ENCODE peak calls at places on chromosomes 1 and 21, in eight cellular contexts. P, K, T, G, X, Z, M and B are unnamed samples.

GRCh38 chr21:25283720-25284119 is 323.6 kb downstream of the MRPL39 start:
- DNase-seq in P (no peak), K (peak; percentile 52), T (no peak), G (peak; percentile 62), X (no peak), Z (no peak), M (no peak), B (no peak)

GRCh38 chr21:42121792-42122191 is 50.7 kb downstream of the UMODL1 start:
- DNase-seq in P (peak; percentile 62), K (no peak), T (no peak), G (peak; percentile 25), X (no peak), Z (no peak), M (peak; percentile 32), B (no peak)

GRCh38 chr1:66834926-66835325 is 33.9 kb upstream of the INSL5 start:
- DNase-seq in P (no peak), K (no peak), T (no peak), G (peak; percentile 38), X (no peak), Z (no peak), M (no peak), B (no peak)

GRCh38 chr1:214380418-214380817 is 99.5 kb downstream of the SMYD2 start:
- DNase-seq in P (no peak), K (no peak), T (no peak), G (peak; percentile 20), X (no peak), Z (no peak), M (no peak), B (no peak)

GRCh38 chr1:153640873-153641272 is 7.0 kb downstream of the CHTOP start:
- DNase-seq in P (no peak), K (no peak), T (no peak), G (no peak), X (no peak), Z (no peak), M (no peak), B (no peak)

GRCh38 chr1:48869116-48869893 is 92.6 kb upstream of the BEND5 start:
- DNase-seq in P (no peak), K (no peak), T (no peak), G (peak; percentile 10), X (no peak), Z (no peak), M (no peak), B (no peak)

GRCh38 chr1:234620272-234620711 is 10.3 kb upstream of the IRF2BP2 start:
- DNase-seq in P (no peak), K (no peak), T (no peak), G (no peak), X (no peak), Z (no peak), M (no peak), B (no peak)

GRCh38 chr1:51324271-51325010 is 5.9 kb downstream of the TTC39A start:
- DNase-seq in P (no peak), K (no peak), T (no peak), G (no peak), X (no peak), Z (no peak), M (no peak), B (no peak)

GRCh38 chr1:47547753-47548152 is 109.9 kb downstream of the FOXD2 start:
- DNase-seq in P (no peak), K (no peak), T (no peak), G (no peak), X (no peak), Z (no peak), M (no peak), B (no peak)

GRCh38 chr1:16171314-16172223 is 15.7 kb upstream of the EPHA2 start:
- DNase-seq in P (no peak), K (no peak), T (no peak), G (peak; percentile 3), X (no peak), Z (no peak), M (no peak), B (no peak)

GRCh38 chr1:113178106-113178505 is 105.1 kb downstream of the LRIG2 start:
- DNase-seq in P (no peak), K (no peak), T (no peak), G (no peak), X (no peak), Z (no peak), M (no peak), B (no peak)

GRCh38 chr1:113178522-113178921 is 105.5 kb downstream of the LRIG2 start:
- DNase-seq in P (no peak), K (peak; percentile 5), T (no peak), G (peak; percentile 39), X (no peak), Z (no peak), M (no peak), B (no peak)
- TF ChIP-seq CTCF in P (no peak), K (peak; percentile 30), T (no peak), G (no peak), X (no peak), Z (no peak), M (no peak), B (no peak)

GRCh38 chr1:54405894-54406293 is 300 bp downstream of the SSBP3 start:
- DNase-seq in P (no peak), K (peak; percentile 63), T (no peak), G (peak; percentile 17), X (no peak), Z (no peak), M (peak; percentile 42), B (no peak)
- H3K4me1 ChIP-seq in P (peaks cover 17% of the 10 kb centered on the region), K (peaks cover 45% of the 10 kb centered on the region), T (peaks cover 42% of the 10 kb centered on the region), G (peaks cover 38% of the 10 kb centered on the region), X (peaks cover 58% of the 10 kb centered on the region), Z (peaks cover 18% of the 10 kb centered on the region), M (peaks cover 48% of the 10 kb centered on the region), B (peaks cover 45% of the 10 kb centered on the region)

GRCh38 chr1:42195841-42196240 is 31.3 kb upstream of the GUCA2A start:
- DNase-seq in P (no peak), K (no peak), T (no peak), G (no peak), X (no peak), Z (no peak), M (no peak), B (no peak)

GRCh38 chr1:42191319-42191718 is 26.8 kb upstream of the GUCA2A start:
- DNase-seq in P (no peak), K (no peak), T (no peak), G (no peak), X (no peak), Z (no peak), M (no peak), B (no peak)

GRCh38 chr1:42189931-42190853 is 25.6 kb upstream of the GUCA2A start:
- DNase-seq in P (no peak), K (no peak), T (no peak), G (no peak), X (no peak), Z (no peak), M (no peak), B (no peak)

GRCh38 chr1:42186172-42186571 is 21.6 kb upstream of the GUCA2A start:
- DNase-seq in P (no peak), K (no peak), T (no peak), G (no peak), X (no peak), Z (no peak), M (no peak), B (no peak)

GRCh38 chr1:42192106-42192505 is 27.6 kb upstream of the GUCA2A start:
- DNase-seq in P (no peak), K (no peak), T (no peak), G (no peak), X (no peak), Z (no peak), M (no peak), B (no peak)
- H3K36me3 ChIP-seq in P (no peaks in the 10 kb centered on the region), K (peaks cover 37% of the 10 kb centered on the region), T (peaks cover 54% of the 10 kb centered on the region), G (peaks cover 29% of the 10 kb centered on the region), X (peaks cover 72% of the 10 kb centered on the region), Z (peaks cover 73% of the 10 kb centered on the region), M (peaks cover 88% of the 10 kb centered on the region), B (no peaks in the 10 kb centered on the region)

GRCh38 chr1:209736467-209737117 is 19.3 kb upstream of the TRAF3IP3 start:
- DNase-seq in P (no peak), K (no peak), T (no peak), G (no peak), X (no peak), Z (no peak), M (no peak), B (no peak)
- TF ChIP-seq CTCF in P (no peak), K (no peak), T (no peak), G (no peak), X (no peak), Z (no peak), M (no peak), B (no peak)